ENCODE peak calls at places on chromosomes 7 and 10, in six cellular contexts. W is epithelial cell of esophagus, L is foreskin fibroblast, F is A549, O is BJ, Z is mammary epithelial cell. S is an unnamed sample.

GRCh38 chr7:107996072-107996824 is 6.7 kb downstream of the LAMB1 start:
- DNase-seq in O (no peak), F (no peak), L (peak), Z (no peak), W (no peak), S (no peak)

GRCh38 chr7:51471199-51472016 is 154.8 kb upstream of the COBL start:
- DNase-seq in L (no peak), Z (no peak), W (no peak), O (no peak), F (no peak), S (no peak)

GRCh38 chr10:124376411-124376810 is 42.3 kb downstream of the OAT start:
- DNase-seq in W (no peak), O (no peak), F (no peak), L (no peak), Z (no peak), S (no peak)

GRCh38 chr7:27165655-27166474 is 528 bp upstream of the HOXA9 start:
- DNase-seq in O (peak), F (no peak), L (no peak), W (no peak), Z (no peak), S (no peak)

GRCh38 chr10:8346861-8347260 is 292.4 kb downstream of the GATA3 start:
- DNase-seq in Z (no peak), L (no peak), F (no peak), O (no peak), W (no peak), S (no peak)

GRCh38 chr7:11648980-11649379 is 183.0 kb downstream of the THSD7A start:
- DNase-seq in F (no peak), L (peak), W (no peak), O (no peak), Z (no peak), S (peak)

GRCh38 chr10:98038333-98038732 is 7.9 kb upstream of the CRTAC1 start:
- DNase-seq in F (no peak), L (no peak), O (no peak), Z (no peak), W (no peak), S (no peak)

GRCh38 chr10:114624941-114625780 is 32.9 kb downstream of the ABLIM1 start:
- DNase-seq in W (peak), F (no peak), O (no peak), Z (peak), L (no peak), S (no peak)

GRCh38 chr7:98276241-98276761 is 5.2 kb upstream of the BRI3 start:
- DNase-seq in W (no peak), O (peak), L (peak), F (no peak), Z (no peak), S (peak)

GRCh38 chr10:78777466-78778256 is 291.1 kb upstream of the ZMIZ1 start:
- DNase-seq in L (peak), W (no peak), O (peak), Z (no peak), F (no peak), S (no peak)

GRCh38 chr10:88783734-88784133 is 18.8 kb upstream of the LIPM start:
- DNase-seq in W (no peak), Z (no peak), O (no peak), F (no peak), L (peak), S (no peak)

GRCh38 chr7:124459101-124460052 is 306.2 kb downstream of the GPR37 start:
- DNase-seq in Z (no peak), O (peak), L (peak), F (no peak), W (peak), S (peak)

GRCh38 chr10:1169981-1170866 is 114.0 kb downstream of the WDR37 start:
- DNase-seq in O (no peak), Z (no peak), W (no peak), L (no peak), F (no peak), S (no peak)

GRCh38 chr7:142872106-142872675 is 13.4 kb downstream of the TRPV6 start:
- DNase-seq in F (no peak), L (no peak), W (no peak), O (no peak), Z (no peak), S (no peak)

GRCh38 chr7:151509670-151510333 is 9.9 kb downstream of the RHEB start:
- DNase-seq in L (no peak), O (no peak), W (no peak), F (no peak), Z (no peak), S (no peak)

GRCh38 chr10:105973912-105974311 is 1190.6 kb downstream of the SORCS1 start:
- DNase-seq in F (no peak), L (no peak), Z (no peak), W (no peak), O (no peak), S (no peak)

GRCh38 chr10:17206210-17206709 is 4.8 kb upstream of the TRDMT1 start:
- DNase-seq in F (no peak), W (peak), L (peak), Z (peak), O (no peak), S (no peak)

GRCh38 chr7:48090095-48090805 is 1.2 kb downstream of the UPP1 start:
- DNase-seq in Z (peak), F (no peak), O (no peak), L (peak), W (no peak), S (no peak)
- H3K4me3 ChIP-seq in Z (peak), F (peak), O (peak), L (peak), W (peak), S (peak)

GRCh38 chr10:57351076-57351475 is 916.6 kb downstream of the IPMK start:
- DNase-seq in W (no peak), F (no peak), Z (no peak), L (no peak), O (no peak), S (no peak)
- TF ChIP-seq CTCF in W (no peak), F (no peak), Z (no peak), L (no peak), O (no peak), S (no peak)

DNA sequence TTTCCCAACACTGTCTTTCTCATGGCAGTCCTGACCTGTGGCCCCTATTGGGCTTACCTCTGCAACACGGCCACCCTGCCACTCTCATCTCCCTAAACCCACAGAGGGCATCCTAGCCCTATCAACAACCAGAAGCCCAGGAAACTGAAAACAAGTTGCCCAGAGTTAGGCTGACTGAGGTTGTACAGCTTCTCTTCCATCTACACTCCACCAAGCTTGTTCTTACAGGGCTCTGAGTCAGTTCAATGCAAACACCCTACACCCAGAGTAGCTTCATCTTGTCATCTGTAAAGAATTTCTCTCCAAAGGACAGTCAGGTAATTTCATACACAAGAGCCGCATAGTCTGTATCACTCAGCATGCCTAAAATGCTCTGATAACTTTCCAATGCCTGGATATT is 175.4 kb downstream of the ARID5B start:
- DNase-seq in O (peak), F (peak), W (peak), Z (peak), L (peak), S (no peak)
- H3K4me3 ChIP-seq in O (no peak), F (no peak), W (no peak), Z (no peak), L (no peak), S (no peak)

GRCh38 chr10:87092861-87093460 is 1.7 kb downstream of the GLUD1 start:
- DNase-seq in L (peak), O (no peak), F (no peak), W (peak), Z (peak), S (no peak)

GRCh38 chr10:87090779-87091178 is 3.9 kb downstream of the GLUD1 start:
- DNase-seq in F (no peak), Z (no peak), O (no peak), W (no peak), L (no peak), S (no peak)

GRCh38 chr10:87093461-87094372 is 926 bp downstream of the GLUD1 start:
- DNase-seq in F (peak), O (no peak), W (peak), Z (peak), L (peak), S (no peak)

GRCh38 chr10:87094373-87095240 is at the start of the genes GLUD1 and SHLD2:
- DNase-seq in F (peak), O (peak), W (peak), L (peak), Z (peak), S (peak)

DNA sequence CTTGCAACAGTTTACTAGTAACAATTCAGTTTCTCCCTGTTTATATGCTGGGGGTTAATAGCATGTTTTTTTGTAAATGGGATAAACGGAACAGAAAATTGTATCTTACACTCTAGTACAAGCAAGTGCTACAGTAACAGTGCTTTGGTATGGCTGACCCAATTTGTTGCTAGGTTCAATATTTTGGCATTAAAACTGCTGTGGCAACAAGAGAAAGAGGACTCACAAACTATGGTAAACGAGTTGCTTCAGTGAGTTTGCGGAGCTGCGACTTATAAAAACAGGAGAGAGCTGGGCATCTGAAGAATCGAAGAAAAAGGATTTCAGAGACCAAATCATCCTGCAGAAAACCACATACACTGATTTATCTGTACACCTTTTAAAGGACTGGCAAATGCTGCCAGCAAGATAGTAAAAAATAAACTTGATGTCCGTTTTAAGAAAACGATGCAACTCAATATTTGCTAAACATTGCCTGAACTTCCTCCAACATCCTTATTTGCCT is 2.2 kb downstream of the GLUD1 start:
- DNase-seq in F (no peak), W (peak), L (no peak), O (no peak), Z (peak), S (no peak)
- TF ChIP-seq CTCF in F (no peak), W (no peak), L (no peak), O (no peak), Z (no peak), S (no peak)

GRCh38 chr7:44986218-44987053 is 7.6 kb upstream of the MYO1G start:
- DNase-seq in W (peak), O (no peak), L (peak), F (peak), Z (peak), S (peak)

GRCh38 chr7:44985900-44986217 is 7.0 kb upstream of the MYO1G start:
- DNase-seq in W (no peak), L (no peak), O (no peak), Z (no peak), F (no peak), S (no peak)

GRCh38 chr7:44988718-44989117 is 9.9 kb upstream of the MYO1G start:
- DNase-seq in F (no peak), W (peak), Z (no peak), O (no peak), L (no peak), S (no peak)

GRCh38 chr7:44989132-44989531 is 10.3 kb upstream of the MYO1G start:
- DNase-seq in L (no peak), W (no peak), F (no peak), O (no peak), Z (no peak), S (no peak)

DNA sequence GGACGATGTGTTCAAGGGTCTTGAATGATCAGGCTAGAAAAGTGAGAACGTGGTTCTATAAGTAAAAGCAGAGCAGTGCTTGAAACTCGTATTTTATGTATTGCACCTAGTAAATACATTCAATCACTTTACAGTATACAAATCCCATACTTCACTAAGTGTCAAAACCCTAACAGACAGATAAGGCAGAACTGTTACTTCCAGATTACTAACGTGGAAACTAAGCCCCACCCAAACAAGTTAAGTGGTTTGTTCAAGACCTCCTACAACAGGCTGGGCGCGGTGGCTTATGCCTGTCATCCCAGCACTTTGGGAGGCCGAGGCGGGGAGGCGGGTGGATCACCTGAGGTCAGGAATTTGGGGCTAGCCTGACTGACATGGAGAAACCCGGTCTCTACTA is 9.2 kb upstream of the MYO1G start:
- DNase-seq in F (no peak), Z (no peak), W (no peak), O (no peak), L (no peak), S (no peak)
- H3K4me3 ChIP-seq in F (no peak), Z (no peak), W (no peak), O (no peak), L (no peak), S (no peak)

DNA sequence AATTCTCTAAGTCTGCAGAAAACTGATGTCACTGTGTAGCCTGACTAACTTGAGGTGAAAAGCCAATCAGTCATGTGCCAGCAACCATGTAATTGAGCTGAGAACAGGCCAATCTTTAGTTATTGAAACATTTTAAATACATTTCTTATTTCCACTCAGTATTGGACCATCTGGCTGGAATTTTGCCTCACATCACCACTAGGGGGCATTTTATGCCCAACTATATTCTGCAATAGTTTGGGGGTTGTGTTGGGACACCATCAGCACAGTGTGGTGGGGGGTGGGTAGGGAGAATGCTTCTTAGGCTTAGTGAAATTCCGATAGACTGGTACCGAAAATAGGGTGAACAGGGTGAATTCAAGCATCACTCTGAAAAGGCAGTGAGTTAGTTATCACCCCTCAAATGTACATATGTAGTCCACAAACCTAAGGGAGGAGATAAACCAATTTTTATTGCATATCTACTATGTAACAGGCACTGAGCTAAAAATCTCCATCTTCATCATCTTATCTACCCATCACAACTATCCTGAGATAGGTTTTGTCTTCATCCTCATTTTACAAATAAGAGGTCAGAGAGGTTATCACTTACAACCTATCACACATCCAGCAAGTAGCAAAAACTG is 17.8 kb downstream of the NPSR1 start:
- DNase-seq in L (no peak), O (no peak), F (peak), W (peak), Z (no peak), S (no peak)
- TF ChIP-seq CTCF in L (peak), O (peak), F (peak), W (peak), Z (peak), S (peak)

DNA sequence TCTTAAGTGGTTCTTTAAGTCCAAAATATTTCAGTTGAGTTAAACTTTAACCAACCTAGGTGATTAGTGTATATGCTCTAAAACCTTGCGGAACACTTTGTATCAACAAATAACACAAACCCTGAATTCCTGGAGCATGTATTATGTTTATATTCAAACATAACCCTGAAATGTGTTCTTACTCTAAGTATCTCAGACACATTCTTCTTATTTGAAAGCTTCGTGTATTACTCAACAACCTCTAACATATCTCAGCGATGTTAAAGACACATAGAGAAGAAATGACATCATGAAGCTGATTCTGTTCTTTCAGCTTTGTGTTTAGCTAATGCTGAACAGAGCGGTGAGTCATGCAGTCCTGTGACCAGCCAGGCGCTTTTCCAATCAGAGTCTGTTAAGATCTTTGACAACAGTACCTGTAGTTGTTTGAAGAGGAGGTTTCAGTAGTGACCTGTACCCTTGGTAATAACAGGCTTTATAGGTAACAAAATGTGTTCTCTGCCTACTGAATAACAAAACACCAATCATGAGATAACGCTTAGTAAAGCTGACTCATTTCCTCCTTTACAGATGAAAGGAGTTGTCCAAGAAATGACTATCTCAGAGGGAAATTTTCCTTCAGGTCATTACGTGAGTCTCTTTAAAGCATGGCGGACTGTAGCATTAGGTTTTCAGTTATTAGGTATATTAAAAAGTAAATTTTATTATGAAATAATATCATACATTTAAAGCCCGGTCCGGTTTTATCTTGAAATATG is 67.3 kb upstream of the KLF6 start:
- DNase-seq in O (peak), Z (peak), W (peak), F (peak), L (peak), S (peak)
- H3K4me3 ChIP-seq in O (no peak), Z (no peak), W (no peak), F (peak), L (no peak), S (no peak)